ENCODE peak calls at places on chromosome 20, in eight cellular contexts. Q, E, A, H, V, R, O and L are unnamed samples.
A peak's percentile ranks its signal among the peaks of the same experiment; 100 is the strongest.

GRCh38 chr20:48832423-48832735 is 4.6 kb upstream of the PREX1 start:
- DNase-seq in Q (peak; percentile 60), R (no peak), E (no peak), V (no peak), A (no peak), H (no peak), O (no peak), L (no peak)

GRCh38 chr20:275791-276190 is 14.8 kb downstream of the C20orf96 start:
- DNase-seq in O (no peak), H (no peak), R (no peak), V (no peak), Q (no peak), A (no peak), E (no peak), L (no peak)

GRCh38 chr20:57693002-57693582 is 16.7 kb downstream of the PMEPA1 start:
- DNase-seq in V (no peak), Q (no peak), R (no peak), A (no peak), E (no peak), H (peak; percentile 69), O (no peak), L (no peak)

GRCh38 chr20:3560578-3560977 is 89.8 kb downstream of the ATRN start:
- DNase-seq in R (no peak), Q (no peak), O (no peak), V (no peak), A (no peak), H (no peak), E (no peak), L (no peak)

GRCh38 chr20:31923388-31924271 is 28.2 kb downstream of the PDRG1 start:
- DNase-seq in R (peak; percentile 19), E (no peak), A (no peak), V (no peak), Q (no peak), O (no peak), H (no peak), L (no peak)

GRCh38 chr20:37567671-37568588 is 40.3 kb upstream of the BLCAP start:
- DNase-seq in V (no peak), O (no peak), E (no peak), R (no peak), Q (peak; percentile 29), H (no peak), A (no peak), L (no peak)

GRCh38 chr20:36342316-36342715 is 36.2 kb downstream of the DLGAP4 start:
- DNase-seq in A (no peak), H (no peak), E (no peak), V (no peak), R (no peak), O (no peak), Q (no peak), L (no peak)

GRCh38 chr20:63941282-63942060 is 14.7 kb downstream of the UCKL1 start:
- DNase-seq in O (no peak), R (peak; percentile 77), Q (peak; percentile 82), V (no peak), A (no peak), E (peak; percentile 59), H (peak; percentile 24), L (peak; percentile 87)

GRCh38 chr20:46139908-46140482 is 21.9 kb downstream of the CD40 start:
- DNase-seq in Q (no peak), E (no peak), H (no peak), O (no peak), V (no peak), R (no peak), A (no peak), L (no peak)

GRCh38 chr20:35270021-35270902 is 7.7 kb downstream of the MMP24OS start:
- DNase-seq in O (no peak), R (no peak), A (no peak), V (no peak), E (no peak), Q (no peak), H (no peak), L (no peak)

GRCh38 chr20:6157345-6157744 is 34.5 kb upstream of the FERMT1 start:
- DNase-seq in O (no peak), E (no peak), V (peak; percentile 60), Q (no peak), A (peak; percentile 5), R (no peak), H (no peak), L (no peak)

GRCh38 chr20:17223553-17223952 is 3.3 kb upstream of the PCSK2 start:
- DNase-seq in E (no peak), H (no peak), O (no peak), Q (no peak), V (no peak), A (no peak), R (no peak), L (no peak)

GRCh38 chr20:46929902-46930301 is 35.3 kb downstream of the EYA2 start:
- DNase-seq in O (no peak), Q (no peak), R (no peak), A (no peak), V (no peak), E (no peak), H (no peak), L (no peak)

GRCh38 chr20:9031951-9032350 is 36.9 kb upstream of the PLCB4 start:
- DNase-seq in O (peak; percentile 81), V (no peak), R (no peak), Q (no peak), E (no peak), H (no peak), A (no peak), L (no peak)

GRCh38 chr20:891121-892080 is 24.7 kb downstream of the ANGPT4 start:
- DNase-seq in H (peak; percentile 60), R (no peak), E (no peak), V (no peak), A (no peak), Q (no peak), O (no peak), L (no peak)

GRCh38 chr20:48574383-48574782 is 253.4 kb downstream of the PREX1 start:
- DNase-seq in O (peak; percentile 15), H (no peak), R (no peak), E (peak; percentile 33), A (peak; percentile 29), V (no peak), Q (no peak), L (no peak)

GRCh38 chr20:17859616-17860232 is 108.9 kb downstream of the SNX5 start:
- DNase-seq in V (no peak), A (no peak), O (no peak), Q (no peak), H (peak; percentile 64), E (no peak), R (peak; percentile 55), L (no peak)

GRCh38 chr20:37350655-37351574 is 5.0 kb downstream of the SRC start:
- DNase-seq in E (no peak), Q (no peak), R (no peak), O (peak; percentile 35), V (no peak), A (no peak), H (no peak), L (no peak)

GRCh38 chr20:24942679-24943078 is 6.4 kb upstream of the CST7 start:
- DNase-seq in A (no peak), Q (no peak), V (no peak), H (no peak), R (no peak), O (no peak), E (no peak), L (no peak)

GRCh38 chr20:19652591-19653026 is 105.4 kb upstream of the RIN2 start:
- DNase-seq in Q (no peak), V (no peak), E (no peak), R (no peak), O (no peak), A (no peak), H (no peak), L (no peak)